ENCODE peak calls at places on chromosome 4, in seven cellular contexts. Y, E, K, I, V, H and F are unnamed samples.
A peak's percentile ranks its signal among the peaks of the same experiment; 100 is the strongest.

GRCh38 chr4:119039160-119039559 is 96.5 kb upstream of the MYOZ2 start:
- DNase-seq in E (no peak), Y (no peak), V (no peak), I (no peak), H (no peak), K (no peak), F (no peak)

GRCh38 chr4:87060957-87061356 is 126.1 kb downstream of the AFF1 start:
- DNase-seq in E (no peak), I (peak; percentile 93), V (peak; percentile 44), K (peak; percentile 88), Y (peak; percentile 54), H (no peak), F (peak; percentile 71)

GRCh38 chr4:105061720-105062119 is 85.0 kb upstream of the TET2 start:
- DNase-seq in V (no peak), Y (no peak), I (no peak), E (no peak), K (no peak), H (no peak), F (no peak)

GRCh38 chr4:15667006-15667405 is 11.8 kb upstream of the FBXL5 start:
- DNase-seq in I (no peak), E (no peak), H (no peak), V (no peak), K (no peak), Y (no peak), F (no peak)

GRCh38 chr4:38980903-38981676 is 51.1 kb downstream of the TMEM156 start:
- DNase-seq in E (no peak), V (peak; percentile 80), Y (peak; percentile 61), H (peak; percentile 55), I (peak; percentile 63), K (peak; percentile 93), F (peak; percentile 77)

GRCh38 chr4:59553063-59553738 is 1646.9 kb upstream of the ADGRL3 start:
- DNase-seq in K (no peak), I (peak; percentile 1), H (no peak), Y (peak; percentile 74), V (no peak), E (no peak), F (peak; percentile 0)

GRCh38 chr4:52836120-52836519 is 26.0 kb upstream of the RASL11B start:
- DNase-seq in Y (no peak), H (no peak), K (no peak), V (no peak), I (no peak), E (no peak), F (no peak)

GRCh38 chr4:72846280-72847111 is 223.0 kb downstream of the COX18 start:
- DNase-seq in I (peak; percentile 8), E (no peak), Y (peak; percentile 34), K (no peak), V (no peak), H (no peak), F (peak; percentile 54)

GRCh38 chr4:98482847-98483806 is 175.3 kb downstream of the TSPAN5 start:
- DNase-seq in Y (peak; percentile 57), V (no peak), K (peak; percentile 68), I (peak; percentile 35), H (no peak), E (no peak), F (peak; percentile 83)

GRCh38 chr4:159281781-159282180 is 178.9 kb downstream of the RAPGEF2 start:
- DNase-seq in K (peak; percentile 46), V (no peak), Y (no peak), I (peak; percentile 11), H (no peak), E (no peak), F (no peak)

GRCh38 chr4:168840988-168841681 is 168.9 kb downstream of the CBR4 start:
- DNase-seq in Y (no peak), H (no peak), E (no peak), V (no peak), I (no peak), K (no peak), F (no peak)

GRCh38 chr4:21765810-21766407 is 182.7 kb downstream of the KCNIP4 start:
- DNase-seq in V (no peak), Y (peak; percentile 65), H (no peak), E (peak; percentile 5), K (peak; percentile 29), I (peak; percentile 32), F (peak; percentile 68)

GRCh38 chr4:15938182-15938581 is 358 bp downstream of the FGFBP1 start:
- DNase-seq in K (no peak), H (no peak), Y (no peak), V (no peak), E (no peak), I (no peak), F (no peak)

GRCh38 chr4:38870098-38870850 is 2.7 kb downstream of the FAM114A1 start:
- DNase-seq in Y (no peak), K (peak; percentile 30), V (no peak), I (no peak), E (no peak), H (no peak), F (no peak)

GRCh38 chr4:71697031-71697430 is 86.8 kb downstream of the GC start:
- DNase-seq in H (no peak), K (no peak), Y (no peak), E (no peak), V (no peak), I (no peak), F (no peak)

GRCh38 chr4:7959066-7959465 is 19.4 kb upstream of the AFAP1 start:
- DNase-seq in E (no peak), H (no peak), K (no peak), I (no peak), Y (no peak), V (no peak), F (no peak)

GRCh38 chr4:156968479-156968984 is 3.1 kb downstream of the PDGFC start:
- DNase-seq in E (no peak), I (peak; percentile 86), V (no peak), Y (peak; percentile 83), H (no peak), K (peak; percentile 85), F (peak; percentile 87)

GRCh38 chr4:176478076-176478475 is 158.3 kb downstream of the SPCS3 start:
- DNase-seq in H (peak; percentile 31), V (no peak), E (no peak), Y (no peak), I (peak; percentile 39), K (peak; percentile 30), F (no peak)

GRCh38 chr4:74397748-74398426 is 32.9 kb downstream of the EREG start:
- DNase-seq in E (no peak), I (no peak), K (peak; percentile 4), H (no peak), V (no peak), Y (no peak), F (no peak)

GRCh38 chr4:26192921-26193894 is 127.6 kb upstream of the RBPJ start:
- DNase-seq in Y (no peak), H (no peak), I (no peak), E (no peak), V (no peak), K (no peak), F (no peak)

GRCh38 chr4:106370214-106370613 is 1.6 kb upstream of the GIMD1 start:
- DNase-seq in H (no peak), E (no peak), K (no peak), Y (no peak), I (no peak), V (no peak), F (no peak)
- TF ChIP-seq CTCF in H (no peak), E (no peak), K (no peak), Y (no peak), I (no peak), V (no peak), F (no peak)

GRCh38 chr4:138741366-138741765 is 274.2 kb upstream of the NOCT start:
- DNase-seq in E (no peak), I (no peak), H (no peak), V (no peak), Y (no peak), K (no peak), F (no peak)

GRCh38 chr4:138736362-138736761 is 279.2 kb upstream of the NOCT start:
- DNase-seq in Y (no peak), K (peak; percentile 64), V (no peak), I (no peak), H (no peak), E (no peak), F (peak; percentile 22)

DNA sequence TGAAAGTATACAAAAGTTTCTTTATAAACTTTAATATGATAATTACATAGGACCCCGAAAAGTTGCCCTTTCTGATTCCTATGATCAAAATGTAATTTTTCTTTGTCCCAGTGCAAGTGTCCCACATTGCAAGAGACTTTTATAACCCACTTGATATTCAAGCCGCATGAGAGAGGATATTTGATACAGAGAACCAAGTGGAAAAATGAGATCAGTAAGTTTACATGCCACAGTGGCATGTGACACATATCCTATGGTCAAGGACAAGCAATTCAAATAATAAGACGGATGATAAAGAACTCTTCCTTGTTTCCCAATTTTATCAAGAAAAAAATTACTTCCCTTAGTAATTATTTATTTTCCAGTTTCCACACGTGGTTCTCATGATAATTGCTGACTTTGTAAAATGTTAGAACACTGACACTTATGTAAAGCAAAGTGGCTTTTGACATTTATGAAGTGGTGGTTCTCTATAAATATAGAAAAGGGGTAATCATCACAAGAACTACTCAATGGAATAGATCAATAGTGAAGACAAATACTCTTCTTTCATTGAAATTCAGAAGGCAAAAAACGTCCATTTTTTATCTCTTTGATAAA is 273.7 kb upstream of the NOCT start:
- DNase-seq in E (no peak), V (no peak), Y (no peak), H (no peak), K (no peak), I (no peak), F (no peak)
- TF ChIP-seq CTCF in E (no peak), V (no peak), Y (no peak), H (no peak), K (no peak), I (no peak), F (no peak)

GRCh38 chr4:4754641-4755040 is 104.8 kb upstream of the MSX1 start:
- DNase-seq in Y (no peak), V (no peak), H (no peak), E (no peak), I (no peak), K (no peak), F (no peak)

GRCh38 chr4:4753643-4754042 is 105.8 kb upstream of the MSX1 start:
- DNase-seq in Y (no peak), H (no peak), E (no peak), V (no peak), K (no peak), I (no peak), F (no peak)

GRCh38 chr4:4752576-4753401 is 106.7 kb upstream of the MSX1 start:
- DNase-seq in V (no peak), H (no peak), K (no peak), Y (no peak), E (no peak), I (peak; percentile 34), F (no peak)

GRCh38 chr4:4752025-4752424 is 107.4 kb upstream of the MSX1 start:
- DNase-seq in H (no peak), K (no peak), E (no peak), V (no peak), Y (no peak), I (no peak), F (no peak)

DNA sequence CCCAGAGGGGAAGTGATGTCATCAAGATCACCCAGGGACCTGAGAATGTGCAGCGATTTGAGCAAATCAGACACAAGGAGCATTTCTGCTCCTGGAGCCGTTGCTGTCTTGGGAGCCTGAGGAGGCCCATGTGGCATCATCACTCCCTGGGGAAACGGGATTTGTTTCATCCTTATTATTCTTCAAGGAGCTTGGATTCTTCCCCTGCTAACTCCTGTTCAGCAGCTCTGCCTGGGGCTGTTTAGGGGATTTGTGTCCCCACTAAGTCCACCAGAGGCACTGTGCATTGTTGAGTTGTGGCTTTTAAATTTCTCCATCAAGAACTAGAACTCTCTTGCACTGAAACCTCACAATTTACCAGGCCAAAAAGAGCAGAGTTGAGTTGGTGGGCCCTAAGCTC is 104.2 kb upstream of the MSX1 start:
- DNase-seq in V (no peak), E (no peak), H (no peak), K (no peak), I (no peak), Y (no peak), F (no peak)
- TF ChIP-seq CTCF in V (no peak), E (no peak), H (no peak), K (no peak), I (peak; percentile 15), Y (no peak), F (no peak)

GRCh38 chr4:80029364-80029763 is 43.7 kb downstream of the ANTXR2 start:
- DNase-seq in H (no peak), I (no peak), Y (no peak), K (no peak), E (no peak), V (no peak), F (no peak)
- TF ChIP-seq CTCF in H (no peak), I (no peak), Y (no peak), K (no peak), E (no peak), V (no peak), F (no peak)